ENCODE peak calls at places on chromosomes 6 and 20, in six cellular contexts. J is stomach, A is cardiac fibroblast, W is fibroblast of pulmonary artery, X is left ventricle myocardium inferior, V is prostate gland. M is an unnamed sample.

GRCh38 chr20:18553746-18554145 is 13.5 kb upstream of the SMIM26 start:
- DNase-seq in J (no peak), V (no peak), X (no peak), W (peak; percentile 53), A (no peak), M (no peak)

GRCh38 chr6:1526689-1527088 is 83.0 kb upstream of the FOXC1 start:
- DNase-seq in J (no peak), X (no peak), A (no peak), W (peak; percentile 3), V (no peak), M (peak; percentile 31)

GRCh38 chr6:53348436-53349208 is at the start of gene ELOVL5:
- DNase-seq in X (peak; percentile 98), A (peak; percentile 99), W (peak; percentile 99), J (peak; percentile 89), V (peak; percentile 99), M (peak; percentile 100)

GRCh38 chr6:100553243-100553642 is 88.5 kb upstream of the SIM1 start:
- DNase-seq in J (no peak), V (no peak), A (no peak), W (no peak), X (no peak), M (no peak)

GRCh38 chr6:152180601-152181000 is 373.1 kb downstream of the ESR1 start:
- DNase-seq in A (no peak), V (no peak), W (no peak), J (no peak), X (no peak), M (no peak)

GRCh38 chr6:117552618-117553017 is 49.7 kb downstream of the GOPC start:
- DNase-seq in X (no peak), J (no peak), V (no peak), W (no peak), A (no peak), M (no peak)

GRCh38 chr20:19697415-19697814 is 60.6 kb upstream of the RIN2 start:
- DNase-seq in W (no peak), V (no peak), J (no peak), X (no peak), A (no peak), M (no peak)

GRCh38 chr20:6164421-6165341 is 41.9 kb upstream of the FERMT1 start:
- DNase-seq in W (no peak), A (peak; percentile 30), X (peak; percentile 46), J (no peak), V (no peak), M (no peak)

DNA sequence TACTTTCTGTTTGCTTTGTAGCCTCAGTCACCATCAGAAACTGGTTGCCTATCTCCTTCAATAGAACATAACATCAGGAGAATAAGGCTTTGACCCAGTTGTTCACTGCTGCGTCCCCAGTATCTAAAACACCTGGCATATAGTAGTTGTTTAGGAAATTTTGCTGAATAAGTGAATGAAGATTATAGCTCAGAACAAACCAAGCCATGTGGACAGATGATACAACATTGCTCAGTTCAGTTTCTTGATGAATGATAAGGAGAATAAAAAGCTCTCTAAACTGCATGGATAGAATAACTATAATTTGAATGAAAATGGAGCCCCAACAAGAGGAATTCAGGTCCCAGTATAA is 5.2 kb upstream of the SERPINB1 start:
- DNase-seq in J (no peak), X (no peak), V (no peak), A (no peak), W (no peak), M (no peak)
- H3K4me3 ChIP-seq in J (no peak overlapping the region), X (peak overlapping the region; percentile 7), V (no peak overlapping the region), A (peak overlapping the region; percentile 25), W (peak overlapping the region; percentile 30), M (no peak overlapping the region)

GRCh38 chr20:4951299-4951698 is 50.0 kb downstream of the SLC23A2 start:
- DNase-seq in W (peak; percentile 90), X (no peak), A (peak; percentile 86), V (no peak), J (no peak), M (peak; percentile 29)

GRCh38 chr20:4950841-4951240 is 50.5 kb downstream of the SLC23A2 start:
- DNase-seq in V (no peak), J (no peak), X (no peak), A (no peak), W (no peak), M (no peak)

GRCh38 chr20:4950437-4950836 is 50.9 kb downstream of the SLC23A2 start:
- DNase-seq in X (no peak), W (no peak), A (no peak), J (no peak), V (no peak), M (no peak)

GRCh38 chr20:4947817-4948559 is 53.3 kb downstream of the SLC23A2 start:
- DNase-seq in V (no peak), X (no peak), A (no peak), J (no peak), W (no peak), M (no peak)

GRCh38 chr20:4949833-4950178 is 51.5 kb downstream of the SLC23A2 start:
- DNase-seq in W (peak; percentile 70), J (no peak), X (no peak), V (peak; percentile 68), A (peak; percentile 56), M (peak; percentile 61)
- H3K4me3 ChIP-seq in W (no peak overlapping the region), J (peak overlapping the region; percentile 20), X (no peak overlapping the region), V (peak overlapping the region; percentile 19), A (no peak overlapping the region), M (no peak overlapping the region)

GRCh38 chr6:27126046-27126814 is 121.3 kb upstream of the PRSS16 start:
- DNase-seq in W (no peak), V (no peak), A (no peak), J (no peak), X (no peak), M (no peak)
- H3K4me3 ChIP-seq in W (no peak overlapping the region), V (no peak overlapping the region), A (no peak overlapping the region), J (peak overlapping the region; percentile 31), X (peak overlapping the region; percentile 62), M (peak overlapping the region; percentile 16)

DNA sequence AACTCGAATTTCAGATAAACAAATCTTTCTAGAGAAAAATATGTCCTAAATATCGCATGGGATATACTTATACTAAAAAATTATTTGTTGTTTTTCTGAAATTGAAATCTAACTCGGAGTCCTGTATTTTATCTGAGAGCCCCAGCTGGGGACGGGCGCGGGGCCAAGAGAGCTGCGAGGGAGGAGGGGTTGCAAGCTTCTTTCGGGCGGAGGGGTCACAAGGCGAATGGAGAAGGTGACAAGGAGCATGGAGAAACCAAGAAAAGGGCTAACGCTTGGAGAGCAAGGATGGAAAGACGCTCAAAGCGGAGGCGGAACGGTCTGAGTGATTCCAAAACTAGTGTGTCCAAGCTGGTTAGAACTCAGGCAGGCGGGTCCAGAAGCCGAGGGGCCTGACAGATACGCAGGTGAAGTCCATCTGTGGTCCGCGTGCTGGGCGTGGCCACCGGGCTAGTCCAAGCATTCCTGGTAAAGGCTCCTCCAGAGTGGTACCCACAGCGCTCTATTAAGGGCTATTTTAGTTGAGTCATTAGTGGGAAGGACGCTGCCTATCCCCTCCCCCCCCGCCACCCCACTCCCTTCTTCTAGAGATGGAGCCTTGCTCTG is 41.5 kb upstream of the ZNFX1 start:
- DNase-seq in W (no peak), V (no peak), X (no peak), A (no peak), J (no peak), M (no peak)
- H3K4me3 ChIP-seq in W (peak overlapping the region; percentile 36), V (peak overlapping the region; percentile 36), X (peak overlapping the region; percentile 54), A (no peak overlapping the region), J (peak overlapping the region; percentile 35), M (peak overlapping the region; percentile 36)

GRCh38 chr20:45894797-45895196 is 3.7 kb downstream of the CTSA start:
- DNase-seq in W (no peak), J (no peak), V (no peak), A (no peak), X (no peak), M (no peak)

GRCh38 chr20:45890997-45891983 is at the start of the genes CTSA and NEURL2:
- DNase-seq in X (peak; percentile 96), J (peak; percentile 97), A (peak; percentile 95), W (peak; percentile 95), V (peak; percentile 90), M (peak; percentile 96)

GRCh38 chr20:45893831-45894230 is 2.7 kb downstream of the CTSA start:
- DNase-seq in W (no peak), X (no peak), A (no peak), V (no peak), J (no peak), M (no peak)

GRCh38 chr20:45892049-45892816 is 1.1 kb downstream of the CTSA start:
- DNase-seq in W (peak; percentile 42), J (peak; percentile 28), X (no peak), A (peak; percentile 42), V (no peak), M (peak; percentile 58)

GRCh38 chr20:45892828-45893500 is 1.8 kb downstream of the CTSA start:
- DNase-seq in X (no peak), J (no peak), W (no peak), V (no peak), A (no peak), M (no peak)
- H3K4me3 ChIP-seq in X (peak overlapping the region; percentile 83), J (no peak overlapping the region), W (peak overlapping the region; percentile 14), V (no peak overlapping the region), A (no peak overlapping the region), M (no peak overlapping the region)

GRCh38 chr6:107644513-107644912 is 154.6 kb downstream of the SOBP start:
- DNase-seq in J (no peak), X (no peak), A (no peak), V (no peak), W (no peak), M (no peak)

GRCh38 chr6:107645740-107646139 is 155.8 kb downstream of the SOBP start:
- DNase-seq in A (no peak), W (no peak), X (no peak), J (no peak), V (no peak), M (no peak)

GRCh38 chr6:107646176-107646575 is 156.3 kb downstream of the SOBP start:
- DNase-seq in J (peak; percentile 34), W (peak; percentile 66), A (peak; percentile 63), X (peak; percentile 72), V (no peak), M (peak; percentile 38)

GRCh38 chr6:107641500-107641931 is 151.6 kb downstream of the SOBP start:
- DNase-seq in X (peak; percentile 69), A (no peak), J (no peak), W (no peak), V (no peak), M (no peak)

DNA sequence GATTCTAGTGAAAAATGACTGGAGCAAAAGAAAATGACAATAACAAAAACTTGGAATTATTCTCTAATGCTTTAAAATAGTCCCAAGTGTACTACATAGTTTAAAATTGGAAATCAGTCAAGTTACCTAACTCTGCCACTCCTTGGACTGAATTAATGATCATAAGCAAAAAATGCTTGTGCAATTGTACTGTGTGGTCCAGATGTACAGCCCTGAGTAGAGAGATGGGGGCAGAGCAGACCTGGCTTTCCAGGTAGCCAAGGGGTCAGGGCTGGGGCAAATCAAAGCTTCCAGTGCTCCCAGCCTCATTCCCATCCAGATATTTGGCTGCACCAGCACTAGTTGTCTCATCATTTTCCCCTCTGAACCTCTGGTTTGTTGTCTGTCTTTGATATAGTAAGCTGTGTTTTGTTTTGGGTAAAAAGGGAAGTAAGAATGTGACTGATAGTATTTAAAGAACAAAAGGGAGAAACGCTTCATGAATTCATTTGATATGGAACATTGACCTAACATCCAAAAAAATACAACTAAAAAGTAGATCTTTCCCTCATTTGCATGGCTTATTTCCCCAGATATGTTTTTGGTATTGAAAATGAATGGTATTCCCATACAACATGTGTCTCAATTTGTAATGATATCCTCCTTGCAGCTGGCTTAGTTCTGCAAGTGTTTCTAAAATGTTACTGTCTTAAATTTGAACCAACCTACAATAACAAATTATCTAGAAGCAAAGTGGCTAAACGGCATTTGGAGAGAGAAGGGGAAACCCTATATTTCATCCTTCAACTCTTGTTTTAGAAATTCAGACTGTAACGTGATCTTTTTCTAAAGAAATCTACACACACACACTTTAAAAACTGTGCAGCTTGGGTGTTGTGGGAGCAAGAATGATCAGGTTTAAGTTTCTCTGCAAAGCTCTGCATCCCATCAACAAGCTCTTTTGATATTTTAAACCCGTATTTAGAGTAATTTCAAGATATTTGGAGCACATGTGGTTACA is 152.7 kb downstream of the SOBP start:
- DNase-seq in A (no peak), V (no peak), J (no peak), X (no peak), W (no peak), M (no peak)
- H3K4me3 ChIP-seq in A (no peak overlapping the region), V (no peak overlapping the region), J (no peak overlapping the region), X (no peak overlapping the region), W (no peak overlapping the region), M (no peak overlapping the region)

GRCh38 chr20:64041040-64041780 is 5.2 kb downstream of the C20orf204 start:
- DNase-seq in J (no peak), X (no peak), A (no peak), W (no peak), V (no peak), M (no peak)
- H3K4me3 ChIP-seq in J (no peak overlapping the region), X (peak overlapping the region; percentile 58), A (no peak overlapping the region), W (no peak overlapping the region), V (no peak overlapping the region), M (no peak overlapping the region)